ENCODE peak calls at places on chromosomes 13 and 19, in five cellular contexts. D, R, I, U and Q are unnamed samples.

GRCh38 chr19:50551713-50552187 is 16.5 kb downstream of the LRRC4B start:
- DNase-seq in D (peak; percentile 59), R (no peak), I (no peak), U (no peak), Q (no peak)

GRCh38 chr13:60335531-60335930 is 61.5 kb upstream of the TDRD3 start:
- DNase-seq in D (no peak), R (no peak), I (no peak), U (no peak), Q (no peak)

GRCh38 chr19:7995756-7996155 is 9.7 kb downstream of the ELAVL1 start:
- DNase-seq in D (no peak), R (no peak), I (no peak), U (no peak), Q (no peak)

GRCh38 chr13:94300401-94300800 is 179.1 kb downstream of the DCT start:
- DNase-seq in D (no peak), R (no peak), I (peak; percentile 6), U (no peak), Q (no peak)

GRCh38 chr19:40663712-40664692 is 26.4 kb downstream of the NUMBL start:
- DNase-seq in D (no peak), R (no peak), I (no peak), U (no peak), Q (peak; percentile 21)

GRCh38 chr19:58356971-58357797 is 3.9 kb upstream of the A1BG start:
- DNase-seq in D (no peak), R (no peak), I (no peak), U (no peak), Q (no peak)

GRCh38 chr13:112972867-112973576 is 4.0 kb downstream of the MCF2L start:
- DNase-seq in D (no peak), R (no peak), I (no peak), U (no peak), Q (no peak)

GRCh38 chr13:93951153-93951552 is 528.3 kb downstream of the DCT start:
- DNase-seq in D (no peak), R (no peak), I (no peak), U (no peak), Q (no peak)

GRCh38 chr19:42199440-42200115 is 17.9 kb downstream of the DEDD2 start:
- DNase-seq in D (no peak), R (peak; percentile 43), I (no peak), U (peak; percentile 53), Q (peak; percentile 89)